ENCODE peak calls at places on chromosomes 13 and 19, in nine cellular contexts. Y is NCI-H2029 treated with DMSO at 0.1 percent for 48 hours; O is GM23248; R is heart right ventricle; S is epithelial cell of esophagus; U is CD8-positive, alpha-beta memory T cell; M is activated naive CD4-positive, alpha-beta T cell; F is HFFc6; N is uterus. K is an unnamed sample.

GRCh38 chr19:48506138-48506733 is 5.4 kb downstream of the LMTK3 start:
- DNase-seq in F (peak), U (no peak), O (peak), N (no peak), R (no peak), M (no peak), S (peak), Y (peak), K (no peak)

GRCh38 chr19:44024900-44025216 is 321 bp upstream of the ZNF222 start:
- DNase-seq in O (no peak), F (no peak), U (no peak), S (no peak), Y (no peak), N (no peak), M (no peak), R (no peak), K (no peak)

GRCh38 chr13:48635478-48635877 is 18.3 kb upstream of the CYSLTR2 start:
- DNase-seq in U (no peak), N (no peak), F (no peak), M (no peak), O (no peak), S (no peak), Y (no peak), R (no peak), K (no peak)

GRCh38 chr13:41751277-41751676 is 209.6 kb downstream of the VWA8 start:
- DNase-seq in S (no peak), U (no peak), Y (no peak), R (peak), N (peak), M (no peak), O (peak), F (peak), K (no peak)

GRCh38 chr19:2231621-2232221 is 4.4 kb downstream of the PLEKHJ1 start:
- DNase-seq in N (no peak), O (peak), F (no peak), S (no peak), M (no peak), Y (no peak), R (no peak), U (no peak), K (no peak)

GRCh38 chr13:111436446-111436845 is 116.0 kb downstream of the TEX29 start:
- DNase-seq in M (no peak), F (no peak), S (no peak), U (no peak), Y (no peak), R (no peak), O (no peak), N (no peak), K (no peak)

GRCh38 chr19:45294291-45295029 is 28.2 kb downstream of the CKM start:
- DNase-seq in M (no peak), R (peak), Y (peak), O (no peak), F (no peak), S (no peak), U (no peak), N (no peak), K (no peak)

GRCh38 chr13:52925221-52925620 is 76.8 kb upstream of the PCDH8 start:
- DNase-seq in N (no peak), S (peak), R (no peak), Y (no peak), O (no peak), M (no peak), F (no peak), U (no peak), K (no peak)

GRCh38 chr19:29285878-29286277 is 72.9 kb upstream of the UQCRFS1 start:
- DNase-seq in Y (no peak), M (no peak), S (peak), F (no peak), N (no peak), U (no peak), O (peak), R (no peak), K (no peak)

GRCh38 chr19:18399008-18399407 is 1.6 kb upstream of the LRRC25 start:
- DNase-seq in F (peak), O (peak), U (no peak), N (no peak), S (peak), M (no peak), Y (no peak), R (no peak), K (no peak)

GRCh38 chr19:1224847-1225246 is 13.0 kb downstream of the CBARP start:
- DNase-seq in M (no peak), U (no peak), R (no peak), S (no peak), F (no peak), Y (no peak), N (no peak), O (no peak), K (no peak)

GRCh38 chr13:26980099-26981031 is 191.2 kb downstream of the USP12 start:
- DNase-seq in O (no peak), F (no peak), N (no peak), R (no peak), S (no peak), Y (no peak), M (no peak), U (no peak), K (no peak)

GRCh38 chr19:51478381-51479285 is at the start of gene CEACAM18:
- DNase-seq in R (no peak), M (no peak), S (no peak), F (no peak), N (no peak), U (no peak), O (no peak), Y (no peak), K (no peak)

GRCh38 chr19:4183967-4184717 is 1.7 kb downstream of the ANKRD24 start:
- DNase-seq in N (no peak), O (peak), F (no peak), R (no peak), Y (peak), U (no peak), M (no peak), S (no peak), K (no peak)

GRCh38 chr13:24724714-24725113 is 39.3 kb upstream of the RNF17 start:
- DNase-seq in Y (no peak), M (no peak), R (no peak), O (no peak), F (no peak), S (no peak), N (no peak), U (no peak), K (no peak)

K was measured in activated effector memory CD4-positive, alpha-beta T cell treated with Interleukin-2 at 50 U/mL for 16 hours.